ENCODE peak calls at places on chromosomes 6 and 20, in five cellular contexts. W is NT2/D1, M is upper lobe of left lung, C is OCI-LY7, L is tibial artery. G is an unnamed sample. For H3K9me3, the result is how much of the 10 kb centered on the place peaks cover.

GRCh38 chr6:30311669-30312068 is 15.1 kb upstream of the TRIM39 start:
- DNase-seq in W (no peak), L (no peak), M (no peak), C (no peak), G (no peak)

GRCh38 chr6:64538760-64539159 is 903.2 kb downstream of the PHF3 start:
- DNase-seq in W (no peak), C (no peak), M (no peak), L (no peak), G (no peak)

GRCh38 chr6:163538331-163538730 is 123.8 kb downstream of the QKI start:
- DNase-seq in C (no peak), M (no peak), W (no peak), L (no peak), G (no peak)

GRCh38 chr6:132300323-132300949 is 100.8 kb downstream of the MOXD1 start:
- DNase-seq in C (peak), M (no peak), L (no peak), W (peak), G (no peak)

GRCh38 chr6:133542056-133542821 is 301.1 kb downstream of the EYA4 start:
- DNase-seq in L (no peak), W (no peak), M (no peak), C (no peak), G (no peak)

GRCh38 chr6:3209114-3210023 is 18.1 kb downstream of the TUBB2B start:
- DNase-seq in L (peak), M (no peak), W (peak), C (peak), G (no peak)

GRCh38 chr6:136811261-136811660 is 11.1 kb upstream of the PEX7 start:
- DNase-seq in M (no peak), L (no peak), W (no peak), C (no peak), G (no peak)

GRCh38 chr6:131916847-131917246 is 34.3 kb downstream of the CCN2 start:
- DNase-seq in C (no peak), W (no peak), M (no peak), L (no peak), G (no peak)

GRCh38 chr6:7166410-7167293 is 58.9 kb downstream of the RREB1 start:
- DNase-seq in W (no peak), C (no peak), M (no peak), L (no peak), G (no peak)

DNA sequence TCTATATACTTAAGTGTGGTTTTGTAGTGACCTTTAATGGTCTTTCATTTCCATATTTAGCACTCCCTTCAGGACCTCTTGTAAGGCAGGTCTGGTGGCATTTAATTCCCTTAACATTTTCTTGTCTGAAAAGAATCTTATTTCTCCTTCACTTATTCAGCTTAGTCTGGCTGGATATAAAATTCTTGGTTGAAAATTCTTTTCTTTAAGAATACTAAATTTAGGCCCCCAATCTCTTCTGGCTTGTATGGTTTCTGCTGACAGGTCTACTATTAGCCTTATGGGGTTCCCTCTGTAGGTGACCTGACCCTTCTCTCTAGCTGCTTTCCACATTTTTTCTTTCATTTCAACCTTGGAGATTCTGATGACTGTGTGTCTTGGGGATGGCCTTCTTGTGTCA is 236.9 kb downstream of the THBS2 start:
- DNase-seq in C (no peak), M (no peak), L (no peak), W (no peak), G (no peak)
- H3K9me3 ChIP-seq in C (under half), M (under half), L (under half), W (under half), G (under half)

DNA sequence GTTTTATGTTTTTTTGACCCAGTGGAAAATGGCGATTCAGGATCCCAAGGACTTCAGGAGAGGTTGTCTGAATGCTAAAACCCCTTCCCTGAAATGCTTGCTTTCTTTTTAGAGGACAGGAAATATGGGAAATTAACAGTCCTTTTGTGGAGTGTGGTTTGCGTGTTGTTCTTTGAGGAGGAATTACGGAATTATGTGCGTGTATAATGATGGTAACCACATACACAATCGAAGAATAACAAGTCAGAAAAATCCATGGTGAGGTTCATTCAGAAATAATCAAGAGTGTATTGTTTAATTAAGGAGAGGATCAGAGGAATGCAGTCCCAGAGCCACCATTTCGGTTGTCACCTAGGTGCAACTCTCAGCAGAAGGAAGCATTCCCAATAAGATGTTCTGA is 73.2 kb downstream of the PHACTR3 start:
- DNase-seq in C (no peak), W (no peak), L (no peak), M (no peak), G (no peak)
- H3K9me3 ChIP-seq in C (under half), W (under half), L (under half), M (under half), G (under half)

GRCh38 chr6:147397306-147397705 is 111.2 kb upstream of the SAMD5 start:
- DNase-seq in L (no peak), C (no peak), W (no peak), M (no peak), G (no peak)

GRCh38 chr6:147406783-147407182 is 101.7 kb upstream of the SAMD5 start:
- DNase-seq in W (no peak), C (no peak), M (peak), L (no peak), G (no peak)

GRCh38 chr6:147407571-147407970 is 100.9 kb upstream of the SAMD5 start:
- DNase-seq in M (no peak), C (no peak), W (no peak), L (no peak), G (no peak)

GRCh38 chr6:147400968-147401367 is 107.5 kb upstream of the SAMD5 start:
- DNase-seq in C (no peak), W (no peak), M (no peak), L (no peak), G (no peak)

GRCh38 chr6:147401779-147402178 is 106.7 kb upstream of the SAMD5 start:
- DNase-seq in W (no peak), L (no peak), C (no peak), M (no peak), G (no peak)
- H3K9me3 ChIP-seq in W (under half), L (under half), C (under half), M (under half), G (under half)

DNA sequence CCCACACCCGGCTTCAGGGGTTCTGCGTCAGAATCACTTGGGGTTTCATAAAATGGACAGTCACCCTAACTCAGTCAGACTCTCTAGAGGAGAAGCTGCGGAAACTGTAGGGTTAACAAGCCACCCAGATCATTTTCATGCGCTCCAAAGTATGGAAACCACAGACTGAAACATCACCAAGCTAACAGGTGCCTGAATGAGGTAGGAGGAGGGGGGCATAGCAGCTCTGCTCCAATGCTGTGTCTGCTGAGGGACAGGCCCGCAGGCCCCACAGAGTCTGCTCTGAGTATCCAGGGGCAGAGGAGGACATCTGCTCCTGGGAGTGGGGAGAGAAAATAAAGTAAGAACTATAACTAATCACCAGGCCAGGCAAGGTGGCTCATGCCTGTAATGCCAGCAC is 97.1 kb upstream of the AKAP12 start:
- DNase-seq in L (no peak), W (no peak), C (no peak), M (no peak), G (no peak)
- H3K9me3 ChIP-seq in L (under half), W (under half), C (under half), M (under half), G (under half)

GRCh38 chr20:60955687-60956086 is 296.4 kb upstream of the CDH4 start:
- DNase-seq in M (no peak), C (no peak), L (no peak), W (no peak), G (no peak)
- H3K9me3 ChIP-seq in M (under half), C (under half), L (under half), W (under half), G (under half)

DNA sequence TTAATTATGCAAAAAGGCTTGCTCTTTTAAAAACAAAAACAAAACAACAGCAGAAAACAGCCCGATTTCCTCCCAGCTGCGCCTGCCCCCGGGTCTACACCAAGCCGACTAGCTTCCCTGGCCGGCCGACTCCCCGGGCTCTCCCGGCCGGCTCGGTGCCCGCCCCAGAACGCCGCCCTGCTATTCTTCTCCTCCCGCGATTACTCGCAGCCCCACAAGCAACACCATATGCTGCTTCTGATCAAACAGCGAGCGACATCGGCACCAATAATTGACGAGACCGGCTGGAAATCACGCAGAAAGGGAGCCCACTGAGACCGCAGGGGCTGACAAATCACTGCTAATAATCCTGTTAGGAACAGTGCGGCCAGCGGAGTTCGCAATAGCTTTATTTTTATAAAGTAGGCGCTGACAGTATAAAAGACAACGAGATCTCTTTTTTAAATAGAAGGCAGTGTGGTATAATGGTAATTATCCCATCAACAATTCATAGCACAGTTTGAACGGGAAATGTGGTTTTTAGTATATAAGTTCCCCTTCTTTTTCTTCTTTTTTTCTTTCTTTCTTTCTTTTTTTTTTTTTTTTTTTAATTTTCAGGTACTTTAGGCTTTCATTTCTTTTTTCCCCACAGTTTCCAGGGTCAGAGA is 3.3 kb downstream of the SIM1 start:
- DNase-seq in M (peak), C (no peak), W (no peak), L (no peak), G (no peak)
- H3K9me3 ChIP-seq in M (under half), C (under half), W (under half), L (under half), G (under half)

GRCh38 chr6:22142931-22143330 is 153.9 kb downstream of the PRL start:
- DNase-seq in W (no peak), M (no peak), C (no peak), L (no peak), G (no peak)

GRCh38 chr6:22145823-22146379 is 150.9 kb downstream of the PRL start:
- DNase-seq in C (no peak), L (no peak), M (no peak), W (peak), G (no peak)

GRCh38 chr6:22146581-22147468 is 150.0 kb downstream of the PRL start:
- DNase-seq in W (no peak), L (no peak), M (peak), C (no peak), G (no peak)

GRCh38 chr6:22147469-22147815 is 149.4 kb downstream of the PRL start:
- DNase-seq in W (no peak), C (no peak), M (no peak), L (no peak), G (no peak)

GRCh38 chr6:22145294-22145693 is 151.5 kb downstream of the PRL start:
- DNase-seq in M (no peak), W (no peak), L (no peak), C (no peak), G (no peak)
- H3K9me3 ChIP-seq in M (under half), W (under half), L (under half), C (under half), G (under half)

DNA sequence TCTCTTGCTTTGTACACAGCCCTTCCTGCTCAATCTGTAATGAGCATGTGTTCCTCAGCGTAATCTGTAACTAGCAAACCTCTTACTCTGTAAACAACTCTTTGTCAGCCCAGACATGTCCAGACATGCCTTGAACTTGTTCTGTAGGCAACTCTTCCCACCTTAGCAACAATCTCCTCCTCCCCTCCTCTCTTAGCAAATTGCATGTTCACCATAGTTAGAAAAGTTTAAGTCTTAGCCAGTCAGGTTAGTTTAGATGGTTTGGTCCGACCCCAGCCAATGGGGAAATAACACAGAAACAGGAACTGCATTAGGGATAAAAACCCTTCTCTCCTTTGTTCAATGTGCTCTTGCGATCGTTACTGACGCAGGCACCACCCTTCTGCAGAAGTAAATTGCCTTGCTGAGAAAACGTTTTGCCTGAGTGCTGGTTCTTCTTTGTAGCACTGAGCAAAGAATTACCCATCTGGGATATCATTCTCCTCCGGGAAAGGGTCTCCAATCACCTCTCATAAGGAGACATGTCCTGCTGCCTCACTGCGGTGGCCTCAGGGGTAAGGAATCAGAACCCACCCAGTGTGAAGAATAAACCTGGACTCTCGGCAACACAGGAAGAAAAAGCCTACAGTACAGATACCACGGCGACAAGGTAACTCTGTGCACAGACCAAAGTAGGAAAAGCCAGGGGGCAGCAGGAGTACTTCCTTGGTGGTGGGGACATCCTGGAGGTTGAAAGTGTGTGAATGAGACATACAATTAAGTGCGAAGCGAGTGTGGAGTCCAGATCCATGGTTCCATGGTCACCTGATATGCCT is 26.2 kb downstream of the PLN start:
- DNase-seq in L (no peak), M (no peak), C (peak), W (no peak), G (no peak)
- H3K9me3 ChIP-seq in L (under half), M (under half), C (under half), W (half or more), G (under half)

GRCh38 chr6:142386657-142387056 is 84.8 kb downstream of the ADGRG6 start:
- DNase-seq in C (no peak), L (no peak), W (no peak), M (peak), G (no peak)

GRCh38 chr6:142384455-142385332 is 82.9 kb downstream of the ADGRG6 start:
- DNase-seq in L (no peak), M (no peak), C (no peak), W (no peak), G (no peak)

GRCh38 chr6:142385352-142385751 is 83.5 kb downstream of the ADGRG6 start:
- DNase-seq in L (no peak), W (no peak), M (no peak), C (no peak), G (no peak)

DNA sequence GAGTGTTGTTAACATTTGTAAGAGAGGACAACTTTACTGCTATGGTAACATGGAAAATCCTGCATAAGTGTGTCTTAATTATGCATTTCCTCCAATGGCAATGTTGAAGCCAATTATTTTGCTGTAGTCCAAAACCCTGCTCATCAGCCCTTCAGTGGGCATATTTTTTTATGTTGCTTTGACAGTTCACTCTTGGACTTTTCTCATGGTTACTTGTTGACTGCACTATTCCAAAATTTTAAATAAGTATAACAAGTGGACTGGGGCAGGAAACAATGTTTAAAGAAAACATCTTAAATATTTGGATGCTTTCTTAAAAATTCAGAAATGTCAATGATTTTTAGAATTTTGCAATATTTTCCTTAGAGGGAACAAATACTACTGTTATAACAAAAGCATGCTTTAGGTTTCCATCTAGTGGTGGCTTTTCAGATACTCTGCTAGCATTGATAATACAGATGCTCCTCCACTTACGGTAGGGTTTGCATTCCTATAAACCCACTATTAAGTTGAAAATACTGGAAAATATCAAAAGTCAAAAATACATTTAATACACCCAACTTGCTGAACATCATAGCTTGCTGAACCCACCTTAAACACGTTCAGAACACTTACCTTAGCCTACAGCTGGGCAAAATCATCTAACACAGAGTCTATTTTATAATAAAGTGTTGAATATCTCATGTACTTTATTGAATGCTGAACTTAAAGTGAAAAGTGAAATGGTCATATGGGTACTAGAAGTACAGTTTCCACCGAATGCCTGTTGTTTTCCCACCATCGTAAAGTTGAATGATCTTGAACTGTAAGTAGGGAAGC is 86.4 kb downstream of the ADGRG6 start:
- DNase-seq in M (no peak), C (peak), W (no peak), L (no peak), G (no peak)
- H3K9me3 ChIP-seq in M (under half), C (under half), W (under half), L (under half), G (under half)

DNA sequence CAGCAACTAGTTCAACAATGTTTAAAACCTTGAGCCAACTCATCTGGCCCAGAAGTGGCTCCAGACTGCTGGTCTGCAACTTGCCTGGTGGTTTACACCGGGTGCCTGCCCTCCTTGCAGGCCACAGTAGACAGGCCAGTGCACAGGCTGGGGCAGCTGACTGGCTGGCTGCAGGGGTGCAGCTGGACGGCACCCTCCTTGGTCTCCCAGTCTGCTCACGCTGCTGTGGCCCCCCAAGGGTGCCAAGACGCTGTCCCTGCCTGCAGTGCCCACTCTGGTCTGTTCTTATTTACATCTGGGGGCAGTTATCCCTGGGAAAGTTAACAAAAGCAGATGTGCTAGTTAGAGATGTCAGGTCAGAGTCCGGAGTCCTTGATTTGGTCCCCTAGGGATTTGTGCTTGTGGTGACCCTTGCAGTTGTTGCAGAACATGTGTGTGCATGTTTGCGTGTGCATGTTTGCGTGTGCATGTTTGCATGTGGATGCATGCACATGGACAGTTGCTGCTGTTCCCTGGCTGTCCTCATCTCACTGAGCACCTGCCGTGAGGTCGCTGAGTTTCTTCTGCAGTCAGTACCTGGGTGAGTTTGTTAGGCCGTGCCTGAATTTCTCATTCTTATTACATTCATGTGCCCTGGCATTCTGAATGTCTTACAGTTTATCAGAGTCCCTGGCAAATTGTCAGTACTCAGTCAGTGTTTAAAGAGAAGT is 48.2 kb upstream of the IRF4 start:
- DNase-seq in M (peak), L (no peak), C (no peak), W (no peak), G (no peak)
- H3K9me3 ChIP-seq in M (under half), L (under half), C (under half), W (under half), G (under half)